ENCODE peak calls at places on chromosomes 12 and 14, in eight cellular contexts. B, V, R, L, N, Y, D and Q are unnamed samples.

GRCh38 chr14:56878766-56879165 is 68.5 kb upstream of the OTX2 start:
- DNase-seq in V (no peak), Y (no peak), L (no peak), B (no peak), D (no peak), N (peak), R (no peak), Q (no peak)

GRCh38 chr12:64077922-64078321 is 144.2 kb downstream of the KICS2 start:
- DNase-seq in L (peak), Y (no peak), N (no peak), D (no peak), R (peak), V (no peak), B (no peak), Q (no peak)

GRCh38 chr14:104664107-104664506 is 25.3 kb upstream of the INF2 start:
- DNase-seq in Y (no peak), N (no peak), D (no peak), R (no peak), L (no peak), B (no peak), V (no peak), Q (no peak)

GRCh38 chr12:7090222-7090998 is 1.8 kb downstream of the C1R start:
- DNase-seq in R (no peak), N (peak), D (no peak), V (no peak), L (peak), Y (no peak), B (no peak), Q (no peak)

GRCh38 chr14:94364964-94365363 is 23.4 kb downstream of the SERPINA1 start:
- DNase-seq in R (no peak), N (peak), D (no peak), Y (no peak), L (no peak), V (no peak), B (no peak), Q (no peak)

GRCh38 chr14:64423987-64424386 is 35.8 kb downstream of the MTHFD1 start:
- DNase-seq in Y (no peak), D (no peak), V (no peak), L (peak), B (no peak), R (no peak), N (no peak), Q (no peak)

GRCh38 chr12:1559729-1560128 is 34.7 kb downstream of the FBXL14 start:
- DNase-seq in B (no peak), Y (no peak), R (no peak), D (no peak), N (peak), L (no peak), V (no peak), Q (no peak)

GRCh38 chr14:47044841-47045240 is 393.3 kb upstream of the RPL10L start:
- DNase-seq in L (no peak), N (peak), R (no peak), Y (no peak), D (no peak), V (no peak), B (no peak), Q (no peak)

GRCh38 chr12:32273712-32274111 is 125.6 kb upstream of the FGD4 start:
- DNase-seq in Y (no peak), D (no peak), N (peak), R (no peak), V (no peak), B (no peak), L (no peak), Q (no peak)

GRCh38 chr12:42981379-42981778 is 391.8 kb upstream of the PRICKLE1 start:
- DNase-seq in V (no peak), D (no peak), B (no peak), N (no peak), R (no peak), Y (no peak), L (peak), Q (no peak)

GRCh38 chr12:130097798-130098255 is 64.4 kb upstream of the FZD10 start:
- DNase-seq in R (no peak), L (no peak), N (peak), D (no peak), B (no peak), Y (no peak), V (no peak), Q (no peak)

GRCh38 chr14:25049559-25050493 is at the start of gene STXBP6:
- DNase-seq in B (no peak), V (peak), R (peak), Y (peak), D (no peak), L (peak), N (peak), Q (no peak)

GRCh38 chr14:80844872-80845271 is 96.7 kb downstream of the CEP128 start:
- DNase-seq in B (no peak), Y (no peak), L (no peak), D (no peak), N (no peak), R (no peak), V (no peak), Q (no peak)

GRCh38 chr12:52191841-52192791 is at the start of gene KRT80:
- DNase-seq in D (peak), L (peak), R (peak), V (peak), B (peak), N (no peak), Y (peak), Q (peak)

GRCh38 chr12:121176826-121177529 is 33.0 kb upstream of the P2RX4 start:
- DNase-seq in Y (no peak), L (no peak), N (no peak), B (no peak), D (no peak), R (no peak), V (no peak), Q (no peak)

GRCh38 chr14:62696261-62696968 is 348.8 kb downstream of the KCNH5 start:
- DNase-seq in R (no peak), Y (no peak), V (no peak), D (no peak), B (no peak), L (no peak), N (peak), Q (no peak)

GRCh38 chr14:102938191-102938590 is 15.7 kb downstream of the AMN start:
- DNase-seq in V (no peak), R (no peak), B (no peak), N (no peak), D (no peak), L (no peak), Y (peak), Q (no peak)

GRCh38 chr12:47834199-47835016 is 14.7 kb upstream of the HDAC7 start:
- DNase-seq in R (no peak), N (no peak), V (no peak), B (no peak), Y (no peak), D (no peak), L (no peak), Q (no peak)

GRCh38 chr12:52007982-52008510 is 1.3 kb downstream of the TAMALIN start:
- DNase-seq in B (no peak), L (no peak), R (no peak), N (peak), Y (no peak), D (no peak), V (no peak), Q (no peak)

GRCh38 chr12:46774011-46774633 is 51.7 kb downstream of the SLC38A4 start:
- DNase-seq in L (peak), V (no peak), N (no peak), D (no peak), B (no peak), Y (no peak), R (no peak), Q (no peak)

GRCh38 chr14:104133496-104133895 is 4.9 kb upstream of the KIF26A start:
- DNase-seq in B (no peak), D (no peak), L (no peak), N (peak), R (no peak), Y (peak), V (no peak), Q (no peak)

GRCh38 chr12:51183816-51184215 is 10.9 kb upstream of the TFCP2 start:
- DNase-seq in N (no peak), B (no peak), D (no peak), V (no peak), R (no peak), Y (no peak), L (peak), Q (peak)

GRCh38 chr14:65239143-65239672 is 136.9 kb upstream of the MAX start:
- DNase-seq in L (peak), D (no peak), Y (no peak), V (no peak), B (no peak), R (no peak), N (no peak), Q (no peak)

GRCh38 chr12:104672501-104673265 is 215.9 kb downstream of the CHST11 start:
- DNase-seq in B (no peak), V (peak), R (peak), D (peak), N (peak), L (peak), Y (no peak), Q (no peak)

GRCh38 chr12:25472453-25472852 is 80.6 kb downstream of the LMNTD1 start:
- DNase-seq in Y (no peak), B (no peak), N (no peak), L (no peak), D (no peak), R (no peak), V (no peak), Q (no peak)

GRCh38 chr12:120066341-120066740 is 50.2 kb downstream of the RAB35 start:
- DNase-seq in L (no peak), D (no peak), V (no peak), B (no peak), Y (no peak), R (no peak), N (no peak), Q (no peak)

GRCh38 chr12:60123443-60124000 is 527.7 kb downstream of the SLC16A7 start:
- DNase-seq in L (peak), D (no peak), Y (no peak), V (no peak), R (no peak), N (no peak), B (no peak), Q (no peak)

GRCh38 chr12:12010277-12011031 is 60.3 kb upstream of the BCL2L14 start:
- DNase-seq in R (no peak), V (no peak), D (no peak), N (peak), Y (no peak), L (peak), B (no peak), Q (no peak)

GRCh38 chr12:108147279-108147678 is 18.2 kb downstream of the WSCD2 start:
- DNase-seq in R (no peak), N (no peak), D (no peak), Y (no peak), B (no peak), V (no peak), L (no peak), Q (no peak)

GRCh38 chr12:114409796-114410520 is 4.0 kb upstream of the TBX5 start:
- DNase-seq in B (no peak), R (no peak), N (peak), L (peak), Y (no peak), D (no peak), V (no peak), Q (no peak)

GRCh38 chr12:114407034-114407420 is 1.1 kb upstream of the TBX5 start:
- DNase-seq in N (peak), D (no peak), R (no peak), V (no peak), L (peak), Y (no peak), B (no peak), Q (no peak)

GRCh38 chr12:114407566-114408411 is 1.8 kb upstream of the TBX5 start:
- DNase-seq in L (peak), V (no peak), B (no peak), Y (no peak), N (peak), D (no peak), R (no peak), Q (no peak)

GRCh38 chr12:114408415-114408814 is 2.5 kb upstream of the TBX5 start:
- DNase-seq in Y (no peak), D (no peak), L (peak), V (no peak), R (no peak), N (peak), B (no peak), Q (no peak)

DNA sequence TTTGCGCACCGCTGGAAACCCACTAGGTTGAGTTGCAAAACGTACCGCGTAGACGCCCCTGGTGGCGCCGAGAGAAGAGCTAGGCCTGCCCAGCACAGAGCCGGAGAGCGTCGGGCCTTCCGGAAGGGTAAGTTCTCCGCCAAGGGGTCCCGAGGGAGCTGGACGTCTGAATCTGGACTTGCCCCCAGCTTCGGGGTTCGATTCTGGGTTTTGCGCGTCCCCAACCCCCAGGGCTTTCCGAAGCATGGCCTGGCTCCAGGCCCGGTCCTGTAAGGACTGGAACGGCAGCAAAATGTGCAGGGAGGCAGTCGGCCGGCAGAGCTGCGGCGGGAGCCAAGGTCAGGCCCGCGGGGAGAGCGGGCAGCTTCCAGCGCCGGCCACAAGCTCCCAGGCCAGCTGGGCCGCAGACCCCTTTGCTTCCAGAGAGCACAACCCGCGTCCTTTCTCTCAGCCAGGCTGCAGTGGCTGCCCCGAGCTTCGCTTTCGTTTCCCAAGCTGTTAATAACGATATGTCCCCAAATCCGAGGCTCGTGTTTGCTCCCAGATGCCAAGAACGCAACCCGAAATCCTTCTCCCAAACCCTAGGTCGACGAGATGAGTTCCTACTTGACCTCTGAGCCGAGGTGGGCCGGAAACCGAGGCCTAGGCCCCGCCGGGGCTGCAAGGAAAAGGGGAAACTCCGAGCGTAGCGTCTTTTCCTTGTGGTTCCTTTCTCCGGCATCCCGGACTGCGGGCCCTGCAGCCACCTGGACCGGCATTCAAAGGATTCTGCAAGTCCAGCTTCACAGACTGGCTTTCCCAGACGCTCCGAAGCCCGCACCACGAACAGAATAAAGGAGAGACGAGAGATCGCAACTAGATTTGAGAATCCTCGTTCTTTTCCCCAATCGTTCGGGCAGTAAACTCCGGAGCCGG is 3.2 kb upstream of the TBX5 start:
- DNase-seq in L (peak), R (no peak), D (no peak), V (no peak), Y (no peak), B (no peak), N (peak), Q (no peak)
- TF ChIP-seq CTCF in L (no peak), R (no peak), D (no peak), V (no peak), Y (no peak), B (no peak), N (peak), Q (no peak)

DNA sequence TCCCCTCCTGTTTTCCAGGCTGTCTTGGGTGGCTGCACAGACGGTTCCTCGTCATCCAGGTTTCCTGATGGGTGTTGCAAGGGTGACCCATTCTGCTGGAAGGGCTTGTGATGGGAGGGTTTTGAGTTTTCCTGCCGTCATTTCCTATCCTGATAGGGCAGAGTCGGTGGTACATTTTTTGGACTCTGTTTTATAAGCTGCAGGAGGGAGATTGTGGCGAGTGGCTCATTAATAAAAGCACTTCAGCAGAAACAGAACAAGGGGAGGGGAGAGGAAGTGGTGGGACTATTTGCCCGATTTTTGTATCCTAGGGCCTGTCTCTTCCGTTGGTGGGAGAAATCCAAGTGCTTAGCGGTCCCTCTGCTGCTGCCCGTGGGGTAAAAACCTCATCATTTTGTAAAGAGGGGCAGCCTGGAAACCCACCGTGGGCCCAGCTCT is 40.0 kb downstream of the TSPAN9 start:
- DNase-seq in L (peak), V (peak), Y (no peak), D (no peak), B (no peak), N (no peak), R (no peak), Q (no peak)
- H3K4me3 ChIP-seq in L (no peak), V (no peak), Y (no peak), D (no peak), B (no peak), N (no peak), R (no peak), Q (peak)

DNA sequence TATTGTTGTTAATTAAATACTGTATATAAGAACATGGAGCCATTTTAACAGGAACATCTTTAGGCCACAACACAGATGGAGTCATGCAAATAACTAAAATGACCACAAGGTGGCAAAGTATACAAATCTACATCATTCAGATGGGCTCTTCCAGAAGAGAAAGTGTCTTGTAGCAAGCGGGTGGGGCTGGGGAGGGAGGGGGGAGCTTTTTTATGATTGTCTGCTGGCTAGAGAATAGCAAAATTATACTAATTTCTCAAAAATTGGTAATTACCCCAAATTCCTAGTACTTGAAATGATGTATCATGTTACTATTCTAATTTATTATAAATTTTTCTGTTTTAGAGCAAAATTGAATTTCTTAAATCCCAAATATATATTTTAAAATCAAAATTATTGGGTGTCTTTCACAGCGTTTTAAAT is 378.7 kb downstream of the PRKD1 start:
- DNase-seq in Y (no peak), L (peak), V (no peak), B (peak), R (peak), N (no peak), D (no peak), Q (peak)
- TF ChIP-seq CTCF in Y (peak), L (peak), V (peak), B (peak), R (peak), N (peak), D (peak), Q (peak)

GRCh38 chr12:110885152-110885840 is 35.1 kb downstream of the MYL2 start:
- DNase-seq in D (no peak), V (no peak), B (no peak), R (no peak), N (peak), Y (no peak), L (no peak), Q (no peak)

GRCh38 chr12:110889361-110889760 is 31.0 kb downstream of the MYL2 start:
- DNase-seq in Y (no peak), B (no peak), L (no peak), D (no peak), V (no peak), N (no peak), R (no peak), Q (no peak)

GRCh38 chr12:110893956-110894355 is 26.4 kb downstream of the MYL2 start:
- DNase-seq in Y (no peak), R (no peak), B (no peak), V (no peak), L (no peak), D (no peak), N (no peak), Q (no peak)

GRCh38 chr12:110883251-110883650 is 36.5 kb downstream of the CCDC63 start:
- DNase-seq in D (no peak), N (no peak), R (no peak), Y (no peak), V (no peak), B (no peak), L (no peak), Q (no peak)

DNA sequence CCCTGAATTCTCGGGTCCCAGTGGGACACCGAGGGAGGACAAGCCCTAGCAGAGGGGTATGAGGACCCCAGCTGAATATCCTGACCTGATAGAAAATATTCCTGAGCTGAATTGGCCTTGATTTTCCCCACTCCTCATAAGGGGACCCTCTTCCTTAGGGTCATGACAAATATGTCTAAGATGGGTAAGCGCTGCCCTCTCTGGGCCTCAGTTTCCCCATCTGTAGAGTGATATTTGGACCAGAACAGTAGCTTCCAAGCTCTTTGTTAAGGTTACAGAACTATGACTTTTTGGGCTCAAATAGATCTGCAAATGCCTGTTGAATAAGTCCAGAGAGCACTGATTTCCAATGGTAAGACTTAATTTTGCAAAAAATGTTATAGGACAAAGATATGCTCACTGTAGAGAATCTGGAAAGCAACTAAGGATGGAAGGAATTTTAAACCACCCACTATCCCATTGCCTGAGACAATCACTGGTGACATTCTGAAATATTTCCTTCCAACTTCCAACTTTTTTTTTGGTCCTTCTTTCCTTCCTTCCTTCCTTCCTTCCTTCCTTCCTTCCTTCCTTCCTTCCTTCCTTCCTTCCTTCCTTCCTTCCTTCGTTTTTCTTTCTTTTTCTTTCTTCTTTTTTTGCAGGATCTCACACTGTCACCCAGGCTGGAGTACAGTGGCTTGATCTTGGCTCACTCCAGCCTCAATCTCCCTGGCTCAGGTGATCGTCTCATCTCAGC is 32.0 kb downstream of the MYL2 start:
- DNase-seq in L (no peak), R (no peak), N (no peak), Y (no peak), D (no peak), V (no peak), B (no peak), Q (no peak)
- H3K4me3 ChIP-seq in L (no peak), R (no peak), N (no peak), Y (no peak), D (peak), V (no peak), B (peak), Q (no peak)